ENCODE peak calls at places on chromosomes 5 and 9, in seven cellular contexts. U, B, H, J, A, L and X are unnamed samples.

GRCh38 chr9:8401961-8402701 is 602.6 kb upstream of the DMAC1 start:
- DNase-seq in U (no peak), B (no peak), H (no peak), A (no peak), L (no peak), J (no peak), X (no peak)

GRCh38 chr9:84121991-84122523 is 141.5 kb downstream of the RMI1 start:
- DNase-seq in L (peak), H (no peak), B (no peak), U (no peak), J (no peak), A (peak), X (peak)

GRCh38 chr5:179801304-179802206 is 5.1 kb downstream of the MGAT4B start:
- DNase-seq in B (peak), J (peak), A (peak), H (peak), L (peak), U (peak), X (peak)

GRCh38 chr9:129225815-129226214 is 47.8 kb upstream of the IER5L start:
- DNase-seq in A (peak), J (peak), H (no peak), B (peak), L (peak), U (peak), X (peak)

GRCh38 chr9:76472925-76473324 is 13.9 kb downstream of the GCNT1 start:
- DNase-seq in L (peak), B (no peak), U (no peak), J (no peak), H (no peak), A (no peak), X (no peak)

GRCh38 chr5:5461012-5461411 is 38.5 kb downstream of the ICE1 start:
- DNase-seq in U (peak), J (no peak), A (no peak), H (no peak), B (no peak), L (no peak), X (no peak)

GRCh38 chr9:127562841-127563523 is 49.1 kb upstream of the STXBP1 start:
- DNase-seq in A (peak), U (peak), B (no peak), H (no peak), J (no peak), L (peak), X (peak)

GRCh38 chr5:139698461-139699146 is 50.5 kb downstream of the CXXC5 start:
- DNase-seq in J (peak), A (peak), H (peak), L (peak), B (peak), U (peak), X (peak)

GRCh38 chr9:127323393-127323792 is 58.8 kb downstream of the GARNL3 start:
- DNase-seq in J (no peak), U (no peak), A (no peak), H (no peak), L (no peak), B (no peak), X (no peak)

GRCh38 chr9:136493567-136493971 is 10.7 kb upstream of the SEC16A start:
- DNase-seq in H (no peak), J (no peak), L (no peak), B (no peak), A (no peak), U (no peak), X (no peak)

GRCh38 chr5:128304121-128304520 is 220.6 kb downstream of the SLC12A2 start:
- DNase-seq in H (no peak), J (no peak), B (no peak), L (peak), A (peak), U (peak), X (peak)

GRCh38 chr5:166499452-166500240 is 1791.8 kb upstream of the WWC1 start:
- DNase-seq in U (no peak), H (no peak), J (no peak), L (peak), A (no peak), B (no peak), X (no peak)

GRCh38 chr5:136594416-136594815 is 229.1 kb upstream of the TRPC7 start:
- DNase-seq in B (no peak), J (no peak), L (no peak), H (no peak), A (no peak), U (peak), X (no peak)

GRCh38 chr5:73513996-73514395 is 15.8 kb downstream of the BTF3 start:
- DNase-seq in H (no peak), J (no peak), B (no peak), L (no peak), A (no peak), U (no peak), X (no peak)

GRCh38 chr5:159410480-159410879 is 80.2 kb upstream of the IL12B start:
- DNase-seq in L (no peak), H (no peak), B (no peak), J (no peak), A (no peak), U (no peak), X (peak)

DNA sequence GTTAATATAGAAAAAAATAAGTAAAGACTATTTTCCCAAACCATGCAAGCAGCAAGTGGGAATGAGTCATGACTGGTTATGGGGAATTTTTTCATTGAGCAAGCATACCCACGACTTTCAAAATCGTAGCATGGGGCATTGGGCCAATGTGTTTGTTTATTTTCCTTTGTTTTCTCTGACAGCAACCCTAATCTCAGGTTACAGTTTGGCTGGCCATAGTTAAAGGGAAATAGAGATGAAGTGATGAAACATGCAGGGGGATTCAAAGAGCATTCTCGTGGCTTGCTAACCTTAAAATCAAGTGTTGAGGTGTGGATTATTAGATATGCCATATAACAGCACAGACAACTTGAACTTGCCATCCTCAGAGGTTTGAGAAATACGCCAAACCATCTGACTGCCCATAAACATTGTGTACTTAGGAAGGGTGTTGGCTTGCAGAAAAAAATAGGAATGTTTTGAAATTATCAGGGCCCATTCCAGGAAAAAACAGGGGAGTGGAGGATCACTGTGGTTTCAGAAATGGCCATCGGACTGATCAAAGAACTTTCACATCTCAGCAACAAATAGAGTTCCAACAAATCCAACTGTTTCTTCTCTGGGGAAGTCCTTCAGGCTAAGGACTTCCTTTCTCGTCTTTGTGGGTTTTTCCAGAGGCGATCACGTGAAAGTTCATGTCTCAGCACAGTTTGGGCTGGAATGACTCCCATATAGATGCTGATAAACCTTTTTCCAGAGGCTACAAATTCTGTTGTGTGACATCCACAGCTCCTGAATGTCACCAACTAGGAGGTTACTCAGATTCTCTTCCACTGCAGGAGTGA is 259.1 kb downstream of the SYK start:
- DNase-seq in L (peak), A (peak), H (peak), J (peak), U (peak), B (peak), X (peak)
- H3K4me3 ChIP-seq in L (peak), A (peak), H (no peak), J (no peak), U (no peak), B (no peak), X (no peak)

DNA sequence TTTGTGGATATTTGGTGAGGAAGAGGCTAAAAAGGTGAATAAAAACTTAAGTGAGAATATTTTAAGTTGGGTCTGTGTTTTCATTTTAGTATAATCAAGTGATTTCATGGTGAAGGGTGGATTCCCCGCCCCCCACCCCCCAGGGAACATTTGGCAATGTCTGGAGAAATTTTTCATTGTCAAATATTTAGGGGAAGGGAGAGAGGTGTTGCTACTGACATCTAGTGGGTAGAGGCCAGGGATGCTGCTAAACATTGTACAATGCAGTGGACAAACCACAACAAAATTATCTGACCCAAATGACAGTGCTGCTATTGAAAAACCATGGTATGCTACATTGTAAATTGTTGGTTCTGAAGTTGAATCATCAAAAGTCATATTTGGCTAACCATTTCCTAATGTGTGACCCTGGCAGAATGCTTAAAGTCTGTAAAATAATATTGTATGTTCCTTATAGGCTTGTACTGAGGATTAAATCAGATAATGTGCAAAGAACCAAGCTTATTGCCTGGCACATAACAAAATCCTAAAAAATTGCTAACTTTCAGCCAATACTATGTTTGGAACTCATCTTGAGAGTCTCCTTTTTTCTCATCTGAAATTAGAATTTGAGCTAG is 5.6 kb downstream of the C5orf24 start:
- DNase-seq in U (peak), H (no peak), L (peak), J (no peak), A (peak), B (peak), X (peak)
- TF ChIP-seq CTCF in U (peak), H (peak), L (peak), J (peak), A (peak), B (peak), X (peak)

DNA sequence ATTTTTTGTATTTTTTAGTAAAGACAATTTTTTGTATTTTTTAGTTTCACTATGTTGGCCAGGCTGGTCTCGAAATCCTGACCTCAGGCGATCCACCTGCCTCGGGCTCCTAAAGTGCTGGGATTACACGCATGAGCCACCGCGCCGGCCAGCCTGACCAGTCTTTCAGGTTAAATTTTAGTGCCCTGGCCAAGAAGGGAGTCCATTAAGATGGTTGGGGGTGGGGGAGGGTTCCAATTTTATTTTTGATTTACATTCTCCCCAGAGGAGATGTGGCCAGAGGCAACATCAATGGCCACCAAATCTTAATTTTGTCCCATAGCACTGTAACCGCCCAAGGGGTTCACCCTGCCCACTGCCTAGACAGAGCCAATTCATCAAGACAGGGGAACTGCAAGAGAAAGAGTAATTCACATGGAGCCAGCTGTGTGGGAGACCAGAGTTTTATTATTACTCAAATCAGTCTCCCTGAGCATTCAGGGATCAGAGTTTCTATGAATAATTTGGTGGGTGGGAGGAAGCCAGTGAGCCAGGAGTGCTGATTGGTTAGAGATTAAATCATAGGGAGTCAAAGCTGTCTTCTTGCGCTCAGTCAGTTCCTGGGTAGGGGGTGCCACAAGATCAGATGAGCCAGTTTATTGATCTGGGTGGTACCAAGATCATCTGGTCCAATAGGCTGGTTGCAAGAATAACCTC is 24.7 kb downstream of the TBCA start:
- DNase-seq in U (no peak), A (no peak), J (no peak), H (no peak), L (no peak), B (no peak), X (no peak)
- H3K4me3 ChIP-seq in U (no peak), A (no peak), J (no peak), H (no peak), L (no peak), B (no peak), X (no peak)

GRCh38 chr5:150219861-150220260 is 30.0 kb downstream of the SLC6A7 start:
- DNase-seq in B (no peak), A (no peak), J (no peak), H (no peak), U (no peak), L (no peak), X (no peak)

GRCh38 chr5:150217041-150217440 is 27.2 kb downstream of the SLC6A7 start:
- DNase-seq in L (no peak), J (no peak), A (no peak), U (no peak), B (no peak), H (no peak), X (no peak)

GRCh38 chr5:150219142-150219541 is 29.3 kb downstream of the SLC6A7 start:
- DNase-seq in A (no peak), J (no peak), B (no peak), H (no peak), L (peak), U (no peak), X (peak)

GRCh38 chr5:150218693-150219035 is 28.8 kb downstream of the SLC6A7 start:
- DNase-seq in H (no peak), B (no peak), A (no peak), J (no peak), U (no peak), L (no peak), X (no peak)

GRCh38 chr5:150217874-150218692 is 28.2 kb downstream of the SLC6A7 start:
- DNase-seq in J (peak), L (peak), U (peak), B (peak), H (peak), A (peak), X (peak)
- TF ChIP-seq CTCF in J (peak), L (peak), U (peak), B (peak), H (peak), A (peak), X (peak)

DNA sequence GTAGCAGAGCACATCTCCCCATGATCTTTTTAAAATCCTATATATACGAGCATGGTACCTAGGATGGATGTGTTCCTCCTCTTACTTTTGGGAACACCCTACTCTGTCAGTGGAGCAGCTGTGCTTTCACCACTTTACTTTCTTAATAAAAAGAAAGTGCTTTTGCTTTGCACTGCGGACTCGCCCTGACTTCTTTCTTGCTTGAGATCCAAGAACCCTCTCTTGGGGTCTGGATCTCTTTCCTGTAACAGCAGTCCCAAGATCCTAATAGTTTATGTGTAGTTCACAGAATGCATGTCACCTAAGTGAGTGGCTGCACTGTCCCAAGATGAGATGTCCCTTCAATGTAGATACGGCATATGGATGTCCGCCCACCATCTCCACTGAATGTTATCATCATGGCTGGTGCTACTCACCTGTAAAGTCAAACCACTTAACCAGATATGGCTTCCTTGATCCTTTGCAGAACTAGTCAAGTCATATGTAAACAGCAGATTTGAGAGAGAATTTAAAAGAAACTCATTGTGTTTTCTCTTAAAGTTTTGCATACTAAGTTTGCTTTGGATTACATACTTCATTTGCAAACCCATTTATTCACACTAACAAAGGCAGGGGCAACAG is 1.9 kb downstream of the FGF1 start:
- DNase-seq in B (no peak), H (no peak), U (no peak), L (no peak), J (no peak), A (no peak), X (no peak)
- H3K4me3 ChIP-seq in B (no peak), H (no peak), U (no peak), L (no peak), J (no peak), A (no peak), X (no peak)

GRCh38 chr9:2367970-2368369 is 253.6 kb upstream of the VLDLR start:
- DNase-seq in L (no peak), B (peak), A (no peak), J (no peak), H (no peak), U (no peak), X (no peak)
- TF ChIP-seq CTCF in L (peak), B (peak), A (no peak), J (no peak), H (no peak), U (no peak), X (peak)

GRCh38 chr5:173323121-173323798 is 5.0 kb downstream of the STC2 start:
- DNase-seq in J (no peak), B (no peak), H (peak), U (no peak), L (no peak), A (no peak), X (no peak)
- H3K4me3 ChIP-seq in J (no peak), B (no peak), H (no peak), U (no peak), L (no peak), A (peak), X (no peak)